ENCODE peak calls at places on chromosomes 1 and 21, in five cellular contexts. W, V, I, B and M are unnamed samples.

GRCh38 chr1:202160377-202160940 is at the start of gene PTPN7:
- DNase-seq in V (no peak), W (peak; percentile 66), I (peak; percentile 65), B (peak; percentile 74), M (peak; percentile 96)

GRCh38 chr1:230140221-230141001 is 73.4 kb downstream of the GALNT2 start:
- DNase-seq in B (no peak), V (no peak), I (no peak), W (peak; percentile 68), M (no peak)

GRCh38 chr1:6602669-6603423 is at the start of gene KLHL21:
- DNase-seq in I (peak; percentile 68), W (peak; percentile 95), V (peak; percentile 64), B (peak; percentile 93), M (peak; percentile 97)

GRCh38 chr1:218668151-218668550 is 323.0 kb downstream of the TGFB2 start:
- DNase-seq in B (no peak), W (no peak), V (no peak), I (no peak), M (no peak)

GRCh38 chr1:46691997-46692790 is 20.5 kb downstream of the TEX38 start:
- DNase-seq in B (no peak), I (no peak), V (no peak), W (no peak), M (no peak)

GRCh38 chr1:217495249-217495648 is 135.6 kb downstream of the GPATCH2 start:
- DNase-seq in W (no peak), V (no peak), I (no peak), B (no peak), M (no peak)

GRCh38 chr1:94737124-94737998 is 82.8 kb upstream of the SLC44A3 start:
- DNase-seq in W (no peak), B (no peak), V (no peak), I (no peak), M (no peak)

GRCh38 chr1:30968220-30968971 is 59.8 kb upstream of the SDC3 start:
- DNase-seq in W (no peak), B (no peak), I (no peak), V (no peak), M (no peak)

GRCh38 chr1:79663916-79664315 is 657.4 kb upstream of the ADGRL4 start:
- DNase-seq in B (no peak), V (no peak), W (no peak), I (no peak), M (no peak)

GRCh38 chr1:156806512-156807440 is 9.9 kb downstream of the SH2D2A start:
- DNase-seq in W (no peak), B (no peak), I (no peak), V (no peak), M (no peak)

GRCh38 chr1:61284933-61285332 is 202.6 kb downstream of the NFIA start:
- DNase-seq in W (no peak), I (no peak), B (no peak), V (no peak), M (no peak)

GRCh38 chr1:18949689-18950414 is 6.6 kb downstream of the IFFO2 start:
- DNase-seq in I (no peak), V (no peak), W (peak; percentile 70), B (peak; percentile 53), M (no peak)

GRCh38 chr21:42567861-42568260 is 54.2 kb downstream of the SLC37A1 start:
- DNase-seq in W (peak; percentile 23), V (no peak), I (no peak), B (peak; percentile 62), M (peak; percentile 62)

GRCh38 chr1:39657402-39657801 is 14.5 kb downstream of the NT5C1A start:
- DNase-seq in V (no peak), I (no peak), B (no peak), W (no peak), M (no peak)

GRCh38 chr1:236010443-236010842 is 54.4 kb downstream of the NID1 start:
- DNase-seq in I (no peak), W (no peak), V (no peak), B (no peak), M (no peak)

GRCh38 chr1:91803133-91803532 is 82.8 kb downstream of the TGFBR3 start:
- DNase-seq in B (no peak), W (no peak), V (no peak), I (no peak), M (no peak)

GRCh38 chr1:206144605-206145004 is 27.4 kb upstream of the AVPR1B start:
- DNase-seq in V (no peak), I (no peak), B (no peak), W (no peak), M (no peak)

GRCh38 chr1:204453141-204453772 is 41.3 kb downstream of the PIK3C2B start:
- DNase-seq in V (no peak), W (no peak), I (peak; percentile 46), B (no peak), M (peak; percentile 86)

GRCh38 chr1:154402409-154402921 is 2.7 kb upstream of the IL6R start:
- DNase-seq in I (no peak), W (no peak), B (no peak), V (no peak), M (no peak)

GRCh38 chr1:210536263-210536961 is 207.7 kb downstream of the HHAT start:
- DNase-seq in B (no peak), V (no peak), I (no peak), W (no peak), M (no peak)

GRCh38 chr1:175197536-175197935 is 5.0 kb upstream of the KIAA0040 start:
- DNase-seq in V (peak; percentile 80), I (no peak), B (no peak), W (no peak), M (no peak)

GRCh38 chr21:27571706-27572105 is 604.8 kb upstream of the ADAMTS5 start:
- DNase-seq in V (no peak), W (no peak), I (no peak), B (no peak), M (no peak)

GRCh38 chr1:177546346-177546745 is 375.6 kb downstream of the BRINP2 start:
- DNase-seq in I (no peak), V (no peak), B (no peak), W (no peak), M (no peak)

GRCh38 chr1:112937070-112937469 is 18.9 kb downstream of the SLC16A1 start:
- DNase-seq in W (no peak), B (no peak), V (no peak), I (no peak), M (no peak)

GRCh38 chr1:12587981-12588620 is 29.9 kb downstream of the DHRS3 start:
- DNase-seq in W (no peak), V (no peak), I (no peak), B (no peak), M (no peak)

GRCh38 chr1:241849345-241849695 is 1.3 kb downstream of the EXO1 start:
- DNase-seq in B (no peak), W (no peak), V (no peak), I (no peak), M (no peak)

GRCh38 chr1:33311706-33312412 is 9.0 kb downstream of the A3GALT2 start:
- DNase-seq in I (no peak), V (no peak), W (peak; percentile 23), B (no peak), M (peak; percentile 47)

GRCh38 chr1:10155087-10155712 is 55.2 kb upstream of the KIF1B start:
- DNase-seq in I (no peak), W (no peak), V (no peak), B (no peak), M (no peak)

GRCh38 chr1:29050141-29050540 is 73.6 kb downstream of the TMEM200B start:
- DNase-seq in I (no peak), W (no peak), V (no peak), B (no peak), M (no peak)

GRCh38 chr1:228459091-228459993 is 27.8 kb upstream of the RNF187 start:
- DNase-seq in I (no peak), V (peak; percentile 85), B (no peak), W (peak; percentile 82), M (peak; percentile 85)

GRCh38 chr1:203448521-203449061 is 27.0 kb upstream of the PRELP start:
- DNase-seq in I (no peak), B (no peak), W (no peak), V (no peak), M (peak; percentile 36)

GRCh38 chr1:207412845-207413244 is 41.3 kb upstream of the CR2 start:
- DNase-seq in I (no peak), W (no peak), V (no peak), B (no peak), M (no peak)

GRCh38 chr1:98897479-98897878 is 107.2 kb downstream of the PLPPR5 start:
- DNase-seq in V (no peak), B (no peak), W (no peak), I (no peak), M (no peak)

GRCh38 chr1:230633469-230633868 is 8.8 kb upstream of the COG2 start:
- DNase-seq in W (no peak), V (no peak), B (no peak), I (no peak), M (no peak)

GRCh38 chr21:42125571-42126544 is 54.7 kb downstream of the UMODL1 start:
- DNase-seq in V (no peak), I (no peak), W (peak; percentile 37), B (no peak), M (peak; percentile 70)

GRCh38 chr21:44603911-44604310 is 3.5 kb downstream of the KRTAP10-7 start:
- DNase-seq in W (no peak), B (no peak), V (no peak), I (no peak), M (no peak)

GRCh38 chr1:45084562-45084961 is 72.5 kb downstream of the UROD start:
- DNase-seq in I (no peak), W (no peak), V (no peak), B (no peak), M (no peak)

GRCh38 chr1:45079533-45079932 is 67.5 kb downstream of the UROD start:
- DNase-seq in I (no peak), W (no peak), V (no peak), B (no peak), M (no peak)
- H3K9me3 ChIP-seq in I (no peaks in the 10 kb centered on the region), W (peaks cover 1% of the 10 kb centered on the region), V (no peaks in the 10 kb centered on the region), B (no peaks in the 10 kb centered on the region), M (no peaks in the 10 kb centered on the region)

GRCh38 chr1:54499097-54500029 is 48.7 kb upstream of the ACOT11 start:
- DNase-seq in B (no peak), I (no peak), V (no peak), W (no peak), M (no peak)
- H3K9me3 ChIP-seq in B (no peaks in the 10 kb centered on the region), I (no peaks in the 10 kb centered on the region), V (no peaks in the 10 kb centered on the region), W (no peaks in the 10 kb centered on the region), M (no peaks in the 10 kb centered on the region)

DNA sequence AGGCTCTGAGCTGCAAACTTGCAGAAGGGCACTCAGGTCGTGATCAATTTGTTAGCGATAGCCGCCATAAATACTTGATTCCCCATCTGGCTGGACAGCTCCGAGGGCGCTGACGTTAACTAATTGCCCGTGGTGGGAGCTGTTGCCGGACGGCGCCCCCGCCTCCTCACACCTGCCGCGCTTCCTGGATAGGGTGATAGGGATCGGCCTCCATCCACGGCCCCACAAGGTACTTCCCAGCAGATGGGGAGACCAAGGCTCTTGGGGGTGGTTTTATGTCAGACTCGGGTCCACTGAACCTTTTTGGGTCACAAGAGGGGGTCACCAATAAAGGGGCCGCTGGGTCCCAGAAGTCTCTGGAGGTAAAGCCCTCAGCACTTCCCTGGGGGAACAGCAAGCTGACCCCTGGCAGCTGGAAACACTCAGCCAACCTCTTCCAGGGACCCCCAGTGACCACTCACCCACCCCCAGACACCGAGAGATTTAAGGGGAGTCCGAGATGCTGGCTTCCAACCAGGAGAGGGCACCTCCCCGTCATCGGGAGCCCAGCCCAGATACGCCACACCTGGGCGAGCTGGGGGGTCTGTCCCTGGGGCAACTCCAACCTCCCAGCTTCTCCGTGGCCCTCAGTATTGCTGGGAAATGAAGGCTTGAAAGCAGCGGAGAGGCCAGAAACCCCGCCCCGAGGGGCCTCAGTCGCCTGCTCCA is 61.1 kb upstream of the TTC34 start:
- DNase-seq in I (no peak), V (no peak), W (peak; percentile 29), B (peak; percentile 40), M (no peak)
- H3K9me3 ChIP-seq in I (no peaks in the 10 kb centered on the region), V (no peaks in the 10 kb centered on the region), W (no peaks in the 10 kb centered on the region), B (no peaks in the 10 kb centered on the region), M (no peaks in the 10 kb centered on the region)

GRCh38 chr1:152519876-152520275 is 5.6 kb downstream of the CRCT1 start:
- DNase-seq in B (no peak), I (no peak), W (no peak), V (no peak), M (no peak)
- H3K9me3 ChIP-seq in B (no peaks in the 10 kb centered on the region), I (no peaks in the 10 kb centered on the region), W (no peaks in the 10 kb centered on the region), V (no peaks in the 10 kb centered on the region), M (no peaks in the 10 kb centered on the region)